ENCODE peak calls at places on chromosomes 7 and 10, in four cellular contexts. H, X, R and P are unnamed samples.

GRCh38 chr7:98656899-98657298 is 39.8 kb downstream of the NPTX2 start:
- DNase-seq in H (no peak), X (no peak), R (no peak), P (no peak)

GRCh38 chr10:21272585-21273399 is 252.7 kb downstream of the SKIDA1 start:
- DNase-seq in H (no peak), R (no peak), X (no peak), P (no peak)

GRCh38 chr10:77251297-77252013 is 386.2 kb downstream of the KCNMA1 start:
- DNase-seq in X (no peak), R (no peak), H (peak; percentile 31), P (no peak)

GRCh38 chr7:139620676-139621344 is 97.3 kb downstream of the CLEC2L start:
- DNase-seq in H (peak; percentile 11), R (peak; percentile 8), X (no peak), P (no peak)

GRCh38 chr10:128024426-128024825 is 101.8 kb downstream of the MKI67 start:
- DNase-seq in X (no peak), H (no peak), R (no peak), P (no peak)

GRCh38 chr10:79149662-79150443 is 81.1 kb downstream of the ZMIZ1 start:
- DNase-seq in H (peak; percentile 99), X (no peak), R (peak; percentile 30), P (no peak)

GRCh38 chr7:125355899-125356298 is 426.3 kb upstream of the POT1 start:
- DNase-seq in R (no peak), X (no peak), H (peak; percentile 2), P (no peak)

GRCh38 chr10:69641261-69641980 is 11.4 kb downstream of the FAM241B start:
- DNase-seq in H (peak; percentile 12), R (no peak), X (no peak), P (no peak)

GRCh38 chr7:6164491-6164890 is 107.9 kb downstream of the CYTH3 start:
- DNase-seq in H (no peak), X (no peak), R (no peak), P (no peak)